ENCODE peak calls at places on chromosomes 12 and 14, in nine cellular contexts. F, E, K, D, V, M, O, W and R are unnamed samples.
A peak's percentile ranks its signal among the peaks of the same experiment; 100 is the strongest.

GRCh38 chr14:74038015-74038859 is 19.1 kb downstream of the BBOF1 start:
- DNase-seq in F (no peak), E (no peak), K (no peak), D (no peak), V (no peak), M (no peak), O (peak; percentile 64), W (no peak), R (no peak)

GRCh38 chr12:17588968-17589367 is 501.0 kb downstream of the RERGL start:
- DNase-seq in F (no peak), E (peak; percentile 4), K (no peak), D (no peak), V (no peak), M (no peak), O (no peak), W (no peak), R (no peak)

GRCh38 chr12:31915442-31915841 is 43.8 kb upstream of the RESF1 start:
- DNase-seq in F (no peak), E (no peak), K (no peak), D (no peak), V (no peak), M (no peak), O (no peak), W (no peak), R (no peak)

GRCh38 chr14:53670701-53671100 is 285.9 kb downstream of the BMP4 start:
- DNase-seq in F (no peak), E (no peak), K (no peak), D (no peak), V (no peak), M (no peak), O (peak; percentile 89), W (no peak), R (no peak)

GRCh38 chr14:71658261-71658860 is 273.9 kb upstream of the RGS6 start:
- DNase-seq in F (no peak), E (no peak), K (no peak), D (no peak), V (no peak), M (no peak), O (no peak), W (no peak), R (no peak)

GRCh38 chr14:104690266-104690711 is 871 bp downstream of the INF2 start:
- DNase-seq in F (no peak), E (no peak), K (no peak), D (peak; percentile 70), V (no peak), M (no peak), O (no peak), W (peak; percentile 76), R (no peak)

GRCh38 chr14:104477117-104477623 is 102.4 kb upstream of the C14orf180 start:
- DNase-seq in F (no peak), E (no peak), K (peak; percentile 74), D (no peak), V (no peak), M (no peak), O (no peak), W (no peak), R (no peak)

GRCh38 chr12:100794441-100795192 is at the start of gene ANO4:
- DNase-seq in F (peak; percentile 19), E (no peak), K (no peak), D (no peak), V (no peak), M (peak; percentile 53), O (peak; percentile 29), W (no peak), R (no peak)

GRCh38 chr12:5232826-5233500 is 189.3 kb downstream of the KCNA5 start:
- DNase-seq in F (no peak), E (no peak), K (no peak), D (no peak), V (no peak), M (no peak), O (no peak), W (no peak), R (no peak)

GRCh38 chr14:104976198-104977007 is 1.8 kb downstream of the AHNAK2 start:
- DNase-seq in F (peak; percentile 86), E (peak; percentile 70), K (peak; percentile 92), D (peak; percentile 91), V (peak; percentile 59), M (peak; percentile 90), O (peak; percentile 72), W (peak; percentile 91), R (peak; percentile 82)

GRCh38 chr12:4962539-4963486 is 53.1 kb downstream of the KCNA1 start:
- DNase-seq in F (no peak), E (no peak), K (no peak), D (no peak), V (no peak), M (no peak), O (no peak), W (no peak), R (no peak)

GRCh38 chr12:27564612-27565213 is 40.7 kb downstream of the PPFIBP1 start:
- DNase-seq in F (no peak), E (no peak), K (no peak), D (no peak), V (no peak), M (no peak), O (no peak), W (no peak), R (no peak)

GRCh38 chr14:57848353-57848752 is 17.5 kb downstream of the SLC35F4 start:
- DNase-seq in F (no peak), E (no peak), K (no peak), D (no peak), V (no peak), M (no peak), O (no peak), W (no peak), R (no peak)

GRCh38 chr12:113456761-113457160 is 14.9 kb downstream of the LHX5 start:
- DNase-seq in F (no peak), E (no peak), K (no peak), D (no peak), V (no peak), M (no peak), O (no peak), W (no peak), R (no peak)

DNA sequence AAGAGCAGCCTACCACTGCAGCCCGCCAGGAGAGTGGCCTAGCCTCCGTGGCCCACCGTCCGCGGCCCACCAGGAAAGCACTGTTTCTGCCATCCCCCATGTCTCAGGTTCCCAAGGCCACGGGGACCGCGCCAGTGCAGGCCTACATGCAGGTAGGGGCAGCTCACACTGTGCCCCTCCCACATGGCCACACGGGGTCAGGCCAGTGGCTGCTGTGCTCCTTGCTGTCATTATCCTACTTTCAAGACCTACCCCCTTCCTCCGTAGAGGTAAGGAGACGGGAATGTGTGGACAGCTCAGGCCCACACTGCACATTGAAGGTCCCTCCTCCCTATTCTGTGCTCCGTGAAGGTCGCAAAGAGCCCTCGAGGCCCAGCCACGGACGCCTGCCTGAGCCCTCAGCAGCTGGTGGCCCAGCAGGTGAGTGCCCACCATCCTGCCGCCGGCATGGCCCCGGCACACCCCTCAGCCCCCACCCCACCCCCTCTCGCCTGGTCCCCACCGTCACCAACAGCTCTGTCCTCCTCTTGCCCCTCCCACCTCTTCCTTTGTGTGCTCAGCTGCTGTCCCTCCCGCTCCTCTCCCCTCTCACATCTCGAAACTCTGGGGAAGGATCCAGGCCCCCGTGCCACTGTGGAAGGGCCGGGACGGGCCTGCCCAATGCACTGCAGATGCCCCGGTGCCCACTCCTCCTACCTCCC is 10.0 kb downstream of the DDX51 start:
- DNase-seq in F (no peak), E (no peak), K (peak; percentile 77), D (no peak), V (no peak), M (no peak), O (no peak), W (no peak), R (peak; percentile 79)
- TF ChIP-seq CTCF in F (no peak), E (no peak), K (no peak), D (no peak), V (no peak), M (peak; percentile 15), O (no peak), W (no peak), R (no peak)

GRCh38 chr12:96195845-96196451 is 1.8 kb downstream of the ELK3 start:
- DNase-seq in F (no peak), E (no peak), K (no peak), D (no peak), V (no peak), M (no peak), O (peak; percentile 74), W (peak; percentile 26), R (no peak)
- TF ChIP-seq POLR2A in F (no peak), E (no peak), K (no peak), D (no peak), V (no peak), M (no peak), O (peak; percentile 85), W (no peak), R (no peak)

DNA sequence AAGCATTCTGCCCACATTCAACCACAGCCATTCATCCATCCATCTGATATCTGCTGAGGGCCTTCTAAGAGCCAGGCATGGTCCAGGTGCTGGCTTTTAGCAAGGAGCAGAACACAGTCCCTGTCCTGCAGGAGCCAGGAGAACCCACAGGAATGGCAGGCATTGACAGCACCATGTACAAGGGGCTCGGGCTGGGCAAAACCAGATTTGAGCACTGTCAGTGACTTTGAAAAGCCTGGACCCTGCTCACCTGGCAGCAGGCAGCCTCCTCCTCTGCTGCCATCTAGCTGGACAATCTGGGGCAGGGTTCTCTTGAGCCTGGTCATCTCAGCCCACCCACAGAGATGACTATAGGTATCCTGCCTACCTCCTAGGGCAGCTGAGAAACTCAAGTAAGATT is 136.9 kb downstream of the ZFP36L1 start:
- DNase-seq in F (no peak), E (peak; percentile 18), K (no peak), D (no peak), V (no peak), M (peak; percentile 42), O (no peak), W (no peak), R (peak; percentile 80)
- TF ChIP-seq CTCF in F (no peak), E (peak; percentile 47), K (no peak), D (no peak), V (peak; percentile 50), M (peak; percentile 24), O (no peak), W (no peak), R (no peak)

DNA sequence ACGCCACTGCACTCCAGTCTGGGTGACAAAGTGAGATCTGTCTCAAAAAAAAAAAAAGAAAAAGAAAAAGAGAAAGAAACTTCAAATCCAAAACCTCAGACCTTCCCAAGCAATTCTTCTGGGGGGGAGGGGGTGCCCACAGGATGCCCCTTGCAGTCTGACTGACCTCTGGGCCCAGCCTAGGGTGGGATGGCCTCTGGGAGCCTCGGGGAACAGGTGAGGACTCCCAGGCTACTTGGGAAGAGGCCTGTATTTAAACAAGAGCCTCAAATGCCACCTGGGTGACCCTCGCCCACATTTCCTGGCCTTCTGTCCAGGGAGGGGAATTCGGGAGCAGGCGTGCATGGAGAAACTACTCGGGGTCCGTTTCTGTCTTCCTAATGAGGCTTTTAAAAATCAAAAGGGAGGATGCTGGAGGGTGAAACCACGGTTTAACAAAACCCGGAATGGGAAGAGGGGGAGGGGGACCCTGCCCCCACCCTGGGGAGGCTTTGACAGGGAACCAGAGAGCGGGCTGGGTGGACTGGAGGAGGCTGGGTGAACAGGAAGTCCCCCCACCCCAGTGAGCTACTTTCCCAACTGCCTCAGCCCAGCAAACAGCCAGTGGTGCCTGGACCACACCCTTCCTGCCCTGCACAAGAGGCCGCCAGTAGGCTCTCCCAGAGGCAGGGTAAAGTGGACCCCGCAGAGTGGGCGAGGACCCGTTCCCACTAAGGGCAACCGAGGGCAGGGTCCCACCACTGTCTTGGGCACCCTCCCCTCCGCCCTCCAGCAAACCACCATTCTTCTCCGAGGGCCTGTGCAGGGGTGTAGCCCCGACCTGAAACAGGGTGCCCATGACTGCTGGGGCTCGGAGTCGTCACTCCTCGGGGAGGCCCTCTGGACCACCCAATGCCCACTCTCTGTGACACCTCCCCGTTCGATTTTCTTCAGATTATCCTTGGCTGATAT is 1.5 kb upstream of the FBRSL1 start:
- DNase-seq in F (peak; percentile 38), E (no peak), K (no peak), D (no peak), V (no peak), M (no peak), O (no peak), W (peak; percentile 69), R (no peak)
- TF ChIP-seq POLR2A in F (no peak), E (no peak), K (no peak), D (no peak), V (no peak), M (no peak), O (no peak), W (no peak), R (no peak)